ENCODE peak calls at places on chromosomes 4 and X, in ten cellular contexts. One of them, this sample, is unnamed.

GRCh38 chr4:124288706-124289486 is 423.6 kb downstream of the ANKRD50 start:
- DNase-seq in DND-41: no peak
- DNase-seq in fibroblast of pulmonary artery: peak
- DNase-seq in CD4-positive, alpha-beta T cell: no peak
- DNase-seq in tibial artery: no peak
- DNase-seq in AG10803: no peak
- DNase-seq in endothelial cell: no peak
- DNase-seq in pancreas: no peak
- DNase-seq in epithelial cell of proximal tubule: no peak
- DNase-seq in Panc1: no peak
- DNase-seq in this sample: no peak

GRCh38 chr4:156909010-156909409 is 62.6 kb downstream of the PDGFC start:
- DNase-seq in DND-41: no peak
- DNase-seq in fibroblast of pulmonary artery: no peak
- DNase-seq in CD4-positive, alpha-beta T cell: no peak
- DNase-seq in tibial artery: no peak
- DNase-seq in AG10803: no peak
- DNase-seq in endothelial cell: no peak
- DNase-seq in pancreas: no peak
- DNase-seq in epithelial cell of proximal tubule: no peak
- DNase-seq in Panc1: no peak
- DNase-seq in this sample: no peak

GRCh38 chr4:41426523-41426922 is 111.4 kb upstream of the LIMCH1 start:
- DNase-seq in DND-41: no peak
- DNase-seq in fibroblast of pulmonary artery: no peak
- DNase-seq in CD4-positive, alpha-beta T cell: no peak
- DNase-seq in tibial artery: no peak
- DNase-seq in AG10803: no peak
- DNase-seq in endothelial cell: no peak
- DNase-seq in pancreas: no peak
- DNase-seq in epithelial cell of proximal tubule: no peak
- DNase-seq in Panc1: no peak
- DNase-seq in this sample: no peak

GRCh38 chrX:82589410-82589809 is 918.7 kb upstream of the POU3F4 start:
- DNase-seq in DND-41: no peak
- DNase-seq in fibroblast of pulmonary artery: no peak
- DNase-seq in CD4-positive, alpha-beta T cell: no peak
- DNase-seq in tibial artery: no peak
- DNase-seq in AG10803: no peak
- DNase-seq in endothelial cell: no peak
- DNase-seq in pancreas: no peak
- DNase-seq in epithelial cell of proximal tubule: no peak
- DNase-seq in Panc1: no peak
- DNase-seq in this sample: no peak

GRCh38 chrX:29229802-29230201 is 642.6 kb downstream of the IL1RAPL1 start:
- DNase-seq in DND-41: no peak
- DNase-seq in fibroblast of pulmonary artery: no peak
- DNase-seq in CD4-positive, alpha-beta T cell: no peak
- DNase-seq in tibial artery: no peak
- DNase-seq in AG10803: no peak
- DNase-seq in endothelial cell: no peak
- DNase-seq in pancreas: no peak
- DNase-seq in epithelial cell of proximal tubule: no peak
- DNase-seq in Panc1: no peak
- DNase-seq in this sample: no peak

GRCh38 chr4:23022032-23022431 is 329.3 kb downstream of the GBA3 start:
- DNase-seq in DND-41: no peak
- DNase-seq in fibroblast of pulmonary artery: peak
- DNase-seq in CD4-positive, alpha-beta T cell: no peak
- DNase-seq in tibial artery: no peak
- DNase-seq in AG10803: peak
- DNase-seq in endothelial cell: no peak
- DNase-seq in pancreas: no peak
- DNase-seq in epithelial cell of proximal tubule: peak
- DNase-seq in Panc1: no peak
- DNase-seq in this sample: no peak

GRCh38 chr4:2306773-2307410 is 45.0 kb upstream of the MXD4 start:
- DNase-seq in DND-41: no peak
- DNase-seq in fibroblast of pulmonary artery: no peak
- DNase-seq in CD4-positive, alpha-beta T cell: no peak
- DNase-seq in tibial artery: no peak
- DNase-seq in AG10803: no peak
- DNase-seq in endothelial cell: no peak
- DNase-seq in pancreas: no peak
- DNase-seq in epithelial cell of proximal tubule: no peak
- DNase-seq in Panc1: no peak
- DNase-seq in this sample: no peak

GRCh38 chr4:63275491-63275890 is 1133.8 kb downstream of the TECRL start:
- DNase-seq in DND-41: no peak
- DNase-seq in fibroblast of pulmonary artery: no peak
- DNase-seq in CD4-positive, alpha-beta T cell: no peak
- DNase-seq in tibial artery: no peak
- DNase-seq in AG10803: no peak
- DNase-seq in endothelial cell: no peak
- DNase-seq in pancreas: peak
- DNase-seq in epithelial cell of proximal tubule: no peak
- DNase-seq in Panc1: no peak
- DNase-seq in this sample: no peak

GRCh38 chr4:64384237-64385176 is 24.7 kb downstream of the TECRL start:
- DNase-seq in DND-41: no peak
- DNase-seq in fibroblast of pulmonary artery: no peak
- DNase-seq in CD4-positive, alpha-beta T cell: no peak
- DNase-seq in tibial artery: no peak
- DNase-seq in AG10803: no peak
- DNase-seq in endothelial cell: no peak
- DNase-seq in pancreas: no peak
- DNase-seq in epithelial cell of proximal tubule: no peak
- DNase-seq in Panc1: no peak
- DNase-seq in this sample: no peak

GRCh38 chrX:34404386-34405070 is 252.6 kb downstream of the TMEM47 start:
- DNase-seq in DND-41: no peak
- DNase-seq in fibroblast of pulmonary artery: peak
- DNase-seq in CD4-positive, alpha-beta T cell: no peak
- DNase-seq in tibial artery: no peak
- DNase-seq in AG10803: no peak
- DNase-seq in endothelial cell: no peak
- DNase-seq in pancreas: no peak
- DNase-seq in epithelial cell of proximal tubule: no peak
- DNase-seq in Panc1: no peak
- DNase-seq in this sample: no peak

DNA sequence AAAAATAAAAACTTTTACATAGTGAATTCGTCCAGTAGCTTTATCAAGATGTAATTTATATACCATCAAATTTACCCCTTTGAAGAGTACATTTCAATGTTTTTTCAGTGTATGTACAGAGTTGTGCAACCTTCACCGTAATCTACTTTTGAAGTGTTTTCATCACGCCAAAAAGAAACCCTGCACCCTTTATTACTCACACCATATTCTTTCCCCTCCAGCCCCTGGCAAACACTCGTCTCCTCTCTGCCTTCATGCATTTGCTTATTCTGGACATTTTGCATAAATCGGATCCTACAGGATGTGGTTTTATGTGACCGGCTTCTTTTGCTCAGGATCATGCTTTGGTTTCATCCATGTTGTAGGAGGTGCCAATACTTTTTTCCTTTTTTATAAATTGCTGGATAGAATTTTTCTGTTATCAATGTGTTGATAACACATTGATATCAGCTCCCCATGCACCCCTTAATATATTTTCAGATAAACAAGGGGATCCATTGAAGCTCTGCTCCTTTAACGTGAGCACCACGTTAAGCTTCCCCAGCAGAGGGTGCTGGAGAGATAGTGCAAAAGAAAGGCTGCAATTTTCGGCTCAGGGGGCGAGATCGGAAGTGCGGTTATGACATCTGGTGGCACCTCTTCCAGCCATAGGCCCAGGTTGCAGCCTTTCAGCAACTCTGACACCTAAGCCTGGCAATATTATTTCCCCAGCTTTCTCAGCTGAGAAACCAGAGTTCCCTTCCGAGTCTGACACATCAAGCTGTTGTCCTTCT is 100.1 kb upstream of the VCX3B start:
- DNase-seq in DND-41: peak
- DNase-seq in fibroblast of pulmonary artery: peak
- DNase-seq in CD4-positive, alpha-beta T cell: no peak
- DNase-seq in tibial artery: no peak
- DNase-seq in AG10803: no peak
- DNase-seq in endothelial cell: peak
- DNase-seq in pancreas: no peak
- DNase-seq in epithelial cell of proximal tubule: no peak
- DNase-seq in Panc1: no peak
- DNase-seq in this sample: peak
- TF ChIP-seq CTCF in DND-41: peak
- TF ChIP-seq CTCF in fibroblast of pulmonary artery: peak
- TF ChIP-seq CTCF in CD4-positive, alpha-beta T cell: no peak
- TF ChIP-seq CTCF in tibial artery: no peak
- TF ChIP-seq CTCF in AG10803: no peak
- TF ChIP-seq CTCF in endothelial cell: peak
- TF ChIP-seq CTCF in pancreas: no peak
- TF ChIP-seq CTCF in epithelial cell of proximal tubule: peak
- TF ChIP-seq CTCF in Panc1: peak
- TF ChIP-seq CTCF in this sample: no peak

DNA sequence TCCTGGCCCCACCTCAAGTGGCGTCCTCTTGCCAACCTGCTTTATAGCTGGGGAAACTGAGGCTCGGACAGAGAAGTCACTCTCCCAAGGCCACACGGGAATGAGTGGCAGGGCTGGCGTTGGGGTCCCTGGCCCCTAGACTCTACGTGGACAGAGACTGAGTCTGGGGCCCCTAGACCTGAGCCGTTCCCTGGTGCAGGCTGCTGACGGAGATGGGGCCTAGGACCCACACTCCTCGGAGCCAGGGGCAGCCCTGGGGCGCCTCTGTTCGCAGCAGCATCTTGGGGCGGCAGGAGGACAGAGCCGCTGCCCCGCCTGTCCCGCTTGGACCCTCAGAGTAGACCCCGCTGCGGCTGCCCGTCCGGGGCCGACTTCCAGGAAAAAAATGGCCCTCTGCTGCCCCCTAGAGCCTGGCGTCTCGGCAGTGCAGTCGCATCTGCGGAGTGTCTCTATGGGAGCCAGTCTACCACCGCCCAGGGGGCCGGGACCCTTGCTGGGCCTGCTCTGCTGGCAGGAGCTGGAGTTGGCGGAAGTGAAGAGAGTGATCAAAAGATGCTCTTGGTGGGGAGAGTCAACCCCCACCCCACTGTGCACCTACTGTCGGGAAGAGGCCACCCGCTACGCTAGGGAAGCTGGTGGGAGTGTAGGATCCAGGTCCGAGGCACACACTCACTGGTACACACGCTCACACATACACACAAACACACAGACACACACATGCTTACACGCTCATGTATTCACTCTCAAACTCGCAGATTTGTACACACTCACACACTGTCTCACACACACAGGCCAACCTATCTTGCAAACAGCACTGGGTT is 220.1 kb downstream of the AFAP1 start:
- DNase-seq in DND-41: peak
- DNase-seq in fibroblast of pulmonary artery: peak
- DNase-seq in CD4-positive, alpha-beta T cell: peak
- DNase-seq in tibial artery: no peak
- DNase-seq in AG10803: peak
- DNase-seq in endothelial cell: peak
- DNase-seq in pancreas: no peak
- DNase-seq in epithelial cell of proximal tubule: no peak
- DNase-seq in Panc1: no peak
- DNase-seq in this sample: peak
- TF ChIP-seq CTCF in DND-41: peak
- TF ChIP-seq CTCF in fibroblast of pulmonary artery: peak
- TF ChIP-seq CTCF in CD4-positive, alpha-beta T cell: peak
- TF ChIP-seq CTCF in tibial artery: peak
- TF ChIP-seq CTCF in AG10803: peak
- TF ChIP-seq CTCF in endothelial cell: peak
- TF ChIP-seq CTCF in pancreas: peak
- TF ChIP-seq CTCF in epithelial cell of proximal tubule: peak
- TF ChIP-seq CTCF in Panc1: peak
- TF ChIP-seq CTCF in this sample: peak

DNA sequence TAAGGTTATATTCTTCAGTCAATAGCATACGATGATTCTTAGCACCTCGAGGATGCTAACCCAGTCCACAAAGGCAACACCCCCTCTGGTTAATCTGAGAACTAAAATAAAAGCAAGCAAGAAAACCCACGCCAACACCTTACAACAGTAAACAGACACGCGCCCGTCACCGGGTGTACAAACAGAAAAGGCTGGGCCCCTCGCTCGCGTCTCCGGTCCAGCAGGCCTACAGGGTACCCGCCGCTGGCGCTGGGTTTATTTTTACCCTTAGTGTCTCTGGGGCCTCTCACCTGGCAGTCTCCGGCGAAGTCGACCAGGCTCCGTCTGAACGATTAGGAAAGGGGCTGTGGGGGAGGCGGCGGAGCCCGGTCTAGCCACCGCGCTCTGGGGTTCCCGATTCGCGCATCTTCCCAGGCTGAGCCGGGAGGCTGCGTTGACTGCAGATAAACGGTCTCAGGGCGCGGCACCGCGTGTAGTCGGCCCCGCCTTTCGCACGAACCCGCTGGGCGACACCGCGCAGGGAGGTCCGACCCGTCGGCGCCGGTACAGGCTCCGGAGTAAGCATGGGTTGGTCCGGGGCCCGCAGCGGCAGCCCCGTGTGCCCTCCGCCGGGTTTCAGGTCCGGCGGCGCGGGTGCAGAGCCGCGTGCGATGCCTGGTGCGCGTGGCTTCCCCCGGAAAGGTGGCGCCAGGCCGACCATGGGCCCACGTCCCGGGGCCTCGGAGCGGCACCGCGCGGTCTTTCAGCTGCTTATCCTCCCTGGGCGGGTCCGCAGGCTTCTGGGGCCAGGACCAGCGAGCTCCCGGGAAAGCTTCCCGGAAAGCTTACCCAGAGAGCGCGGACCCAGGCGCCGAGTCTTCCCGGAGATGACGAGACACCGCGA is at the start of gene SLC9B2:
- DNase-seq in DND-41: peak
- DNase-seq in fibroblast of pulmonary artery: peak
- DNase-seq in CD4-positive, alpha-beta T cell: peak
- DNase-seq in tibial artery: peak
- DNase-seq in AG10803: peak
- DNase-seq in endothelial cell: peak
- DNase-seq in pancreas: peak
- DNase-seq in epithelial cell of proximal tubule: no peak
- DNase-seq in Panc1: no peak
- DNase-seq in this sample: peak
- TF ChIP-seq CTCF in DND-41: peak
- TF ChIP-seq CTCF in fibroblast of pulmonary artery: peak
- TF ChIP-seq CTCF in CD4-positive, alpha-beta T cell: no peak
- TF ChIP-seq CTCF in tibial artery: no peak
- TF ChIP-seq CTCF in AG10803: no peak
- TF ChIP-seq CTCF in endothelial cell: no peak
- TF ChIP-seq CTCF in pancreas: no peak
- TF ChIP-seq CTCF in epithelial cell of proximal tubule: no peak
- TF ChIP-seq CTCF in Panc1: no peak
- TF ChIP-seq CTCF in this sample: no peak

DNA sequence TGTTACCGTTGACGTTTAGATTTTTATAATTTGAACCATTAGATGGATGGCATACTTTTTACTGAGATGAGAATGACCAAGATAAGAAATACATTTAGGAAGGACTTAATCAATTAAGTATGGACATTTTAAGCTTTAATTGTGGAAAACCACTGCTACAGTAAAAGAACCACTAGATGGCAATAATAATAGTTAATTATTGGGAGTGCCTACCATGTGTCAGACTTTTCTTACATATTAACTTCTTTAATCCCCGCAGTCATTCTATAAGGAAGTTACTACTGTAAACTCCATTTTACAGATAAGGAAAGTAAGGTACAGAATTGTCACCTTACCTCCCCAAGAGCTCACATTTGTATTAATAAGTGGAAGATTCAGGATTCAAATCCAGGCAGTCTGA is 48.5 kb upstream of the MYOZ2 start:
- DNase-seq in DND-41: no peak
- DNase-seq in fibroblast of pulmonary artery: peak
- DNase-seq in CD4-positive, alpha-beta T cell: no peak
- DNase-seq in tibial artery: no peak
- DNase-seq in AG10803: no peak
- DNase-seq in endothelial cell: no peak
- DNase-seq in pancreas: no peak
- DNase-seq in epithelial cell of proximal tubule: no peak
- DNase-seq in Panc1: no peak
- DNase-seq in this sample: no peak
- TF ChIP-seq CTCF in DND-41: no peak
- TF ChIP-seq CTCF in fibroblast of pulmonary artery: peak
- TF ChIP-seq CTCF in CD4-positive, alpha-beta T cell: peak
- TF ChIP-seq CTCF in tibial artery: no peak
- TF ChIP-seq CTCF in AG10803: peak
- TF ChIP-seq CTCF in endothelial cell: no peak
- TF ChIP-seq CTCF in pancreas: peak
- TF ChIP-seq CTCF in epithelial cell of proximal tubule: peak
- TF ChIP-seq CTCF in Panc1: no peak
- TF ChIP-seq CTCF in this sample: no peak